ENCODE peak calls at places on chromosome 22, in nine cellular contexts. M, R, I, B, O, J, A, X and K are unnamed samples.

GRCh38 chr22:20514658-20515406 is 7.4 kb downstream of the MED15 start:
- DNase-seq in X (peak; percentile 92), R (no peak), I (no peak), B (no peak), J (no peak), A (no peak), M (no peak), O (no peak), K (no peak)

GRCh38 chr22:44057411-44057987 is 33.4 kb downstream of the PARVB start:
- DNase-seq in J (no peak), B (no peak), O (no peak), A (no peak), R (peak; percentile 77), M (no peak), X (no peak), I (no peak), K (no peak)

GRCh38 chr22:25551396-25551795 is 13.1 kb upstream of the GRK3 start:
- DNase-seq in M (no peak), I (no peak), R (no peak), X (peak; percentile 21), O (no peak), J (no peak), A (no peak), B (no peak), K (no peak)

GRCh38 chr22:31346255-31346732 is at the start of gene PATZ1:
- DNase-seq in R (peak; percentile 88), M (peak; percentile 23), J (peak; percentile 83), B (peak; percentile 92), A (peak; percentile 62), X (peak; percentile 71), O (no peak), I (peak; percentile 78), K (no peak)

GRCh38 chr22:21962655-21962949 is 10.0 kb upstream of the PPM1F start:
- DNase-seq in B (no peak), A (no peak), J (no peak), M (no peak), R (no peak), O (no peak), I (no peak), X (no peak), K (no peak)

GRCh38 chr22:42357634-42358296 is 74.4 kb downstream of the NFAM1 start:
- DNase-seq in J (no peak), A (no peak), M (no peak), O (no peak), X (no peak), I (no peak), B (no peak), R (no peak), K (no peak)

GRCh38 chr22:44665115-44665514 is 36.9 kb upstream of the PRR5 start:
- DNase-seq in B (no peak), R (no peak), J (no peak), A (no peak), X (no peak), O (no peak), M (no peak), I (no peak), K (no peak)

GRCh38 chr22:49322861-49323622 is 504.6 kb downstream of the BRD1 start:
- DNase-seq in M (no peak), R (peak; percentile 18), J (no peak), I (no peak), O (no peak), A (no peak), X (no peak), B (no peak), K (no peak)

GRCh38 chr22:38203090-38203810 is 1.5 kb downstream of the MAFF start:
- DNase-seq in X (no peak), I (no peak), R (peak; percentile 86), B (peak; percentile 45), J (peak; percentile 39), A (no peak), M (no peak), O (peak; percentile 68), K (peak; percentile 89)

GRCh38 chr22:48715511-48715910 is 1112.2 kb downstream of the BRD1 start:
- DNase-seq in A (no peak), O (no peak), M (no peak), R (no peak), I (no peak), B (no peak), X (no peak), J (no peak), K (no peak)

GRCh38 chr22:46569055-46569847 is 31.8 kb upstream of the CELSR1 start:
- DNase-seq in X (no peak), M (no peak), R (no peak), I (no peak), J (no peak), A (no peak), B (no peak), O (no peak), K (no peak)

GRCh38 chr22:48004038-48004437 is 1241.6 kb downstream of the TBC1D22A start:
- DNase-seq in X (no peak), J (no peak), B (no peak), O (no peak), I (no peak), M (no peak), A (no peak), R (no peak), K (no peak)

GRCh38 chr22:28750471-28750881 is 8.6 kb downstream of the HSCB start:
- DNase-seq in O (no peak), M (no peak), I (no peak), J (no peak), R (no peak), X (peak; percentile 25), B (no peak), A (no peak), K (no peak)

GRCh38 chr22:24807284-24807950 is 1.4 kb downstream of the SGSM1 start:
- DNase-seq in A (no peak), O (no peak), M (no peak), I (no peak), J (peak; percentile 19), R (no peak), B (no peak), X (no peak), K (no peak)

GRCh38 chr22:26660961-26661578 is 3.7 kb downstream of the MIAT start:
- DNase-seq in I (no peak), X (no peak), A (no peak), R (no peak), M (no peak), B (no peak), J (no peak), O (no peak), K (no peak)

GRCh38 chr22:16955678-16956210 is 52.3 kb downstream of the GAB4 start:
- DNase-seq in B (peak; percentile 21), O (no peak), R (peak; percentile 61), J (no peak), M (no peak), I (no peak), X (no peak), A (no peak), K (no peak)